ENCODE peak calls at places on chromosomes 3 and 15, in five cellular contexts. J is prostate gland, L is stomach, I is endothelial cell of umbilical vein, C is dorsolateral prefrontal cortex. G is an unnamed sample.
A peak's percentile ranks its signal among the peaks of the same experiment; 100 is the strongest.

GRCh38 chr3:58093573-58094195 is 85.5 kb downstream of the FLNB start:
- DNase-seq in J (no peak), I (peak; percentile 49), L (no peak), C (no peak), G (no peak)

GRCh38 chr3:52742418-52743041 is 28.2 kb downstream of the NEK4 start:
- DNase-seq in J (no peak), L (no peak), C (no peak), I (peak; percentile 58), G (no peak)

GRCh38 chr3:120081719-120082118 is 12.5 kb downstream of the GSK3B start:
- DNase-seq in L (no peak), C (no peak), J (no peak), I (no peak), G (no peak)

GRCh38 chr15:69666921-69667811 is 214.5 kb downstream of the RPLP1 start:
- DNase-seq in J (no peak), L (no peak), C (no peak), I (no peak), G (no peak)

GRCh38 chr3:127674099-127674792 is 1.5 kb downstream of the ABTB1 start:
- DNase-seq in C (peak; percentile 24), J (no peak), L (peak; percentile 19), I (no peak), G (no peak)

GRCh38 chr3:29382399-29382798 is 101.5 kb downstream of the RBMS3 start:
- DNase-seq in I (no peak), L (no peak), J (no peak), C (no peak), G (no peak)

GRCh38 chr15:72760590-72761260 is 22.8 kb downstream of the ADPGK start:
- DNase-seq in J (no peak), C (no peak), I (no peak), L (no peak), G (no peak)

GRCh38 chr3:4466783-4467521 is at the start of gene SUMF1:
- DNase-seq in J (peak; percentile 71), C (peak; percentile 90), I (peak; percentile 80), L (peak; percentile 83), G (peak; percentile 54)

GRCh38 chr15:43287254-43287653 is 20.5 kb upstream of the TGM5 start:
- DNase-seq in J (no peak), I (no peak), C (no peak), L (no peak), G (no peak)

GRCh38 chr15:55318588-55319494 is at the start of the genes PIGB and PIGBOS1:
- DNase-seq in C (peak; percentile 64), J (peak; percentile 82), L (peak; percentile 87), I (peak; percentile 92), G (peak; percentile 71)

GRCh38 chr15:77115179-77115578 is 44.3 kb upstream of the TSPAN3 start:
- DNase-seq in J (no peak), L (no peak), C (no peak), I (no peak), G (no peak)

GRCh38 chr3:83890763-83891135 is 1068.0 kb upstream of the CADM2 start:
- DNase-seq in L (no peak), J (no peak), I (no peak), C (no peak), G (no peak)

GRCh38 chr3:18080198-18080689 is 337.8 kb upstream of the TBC1D5 start:
- DNase-seq in J (no peak), L (no peak), C (no peak), I (no peak), G (no peak)

GRCh38 chr3:176469694-176470205 is 727.5 kb downstream of the TBL1XR1 start:
- DNase-seq in I (no peak), J (no peak), C (no peak), L (no peak), G (no peak)

GRCh38 chr3:155673411-155673810 is 71.5 kb downstream of the PLCH1 start:
- DNase-seq in L (no peak), C (no peak), J (no peak), I (no peak), G (no peak)

GRCh38 chr3:72068621-72069020 is 283.7 kb upstream of the PROK2 start:
- DNase-seq in L (no peak), J (no peak), I (no peak), C (no peak), G (no peak)

GRCh38 chr15:70093481-70094309 is 4.0 kb downstream of the TLE3 start:
- DNase-seq in C (no peak), L (peak; percentile 85), I (peak; percentile 39), J (peak; percentile 88), G (peak; percentile 100)

GRCh38 chr15:70605606-70606410 is 157.6 kb downstream of the UACA start:
- DNase-seq in J (peak; percentile 87), L (peak; percentile 82), C (peak; percentile 31), I (peak; percentile 94), G (peak; percentile 52)

GRCh38 chr3:55879901-55880331 is 392.8 kb upstream of the WNT5A start:
- DNase-seq in I (no peak), J (no peak), L (no peak), C (no peak), G (no peak)

GRCh38 chr15:100196326-100197058 is 145.3 kb downstream of the ADAMTS17 start:
- DNase-seq in J (no peak), C (no peak), I (no peak), L (no peak), G (no peak)

GRCh38 chr15:93088981-93089854 is at the start of gene RGMA:
- DNase-seq in C (no peak), L (no peak), I (no peak), J (no peak), G (no peak)

GRCh38 chr3:94101860-94102259 is 39.0 kb downstream of the NSUN3 start:
- DNase-seq in C (no peak), L (no peak), I (peak; percentile 8), J (no peak), G (no peak)

GRCh38 chr15:68668926-68669600 is 90.3 kb downstream of the CORO2B start:
- DNase-seq in I (no peak), J (no peak), L (no peak), C (no peak), G (no peak)

GRCh38 chr15:52218816-52219215 is 27.6 kb upstream of the GNB5 start:
- DNase-seq in J (no peak), L (no peak), C (no peak), I (no peak), G (no peak)

GRCh38 chr3:100170492-100170891 is 56.2 kb upstream of the FILIP1L start:
- DNase-seq in I (no peak), J (no peak), L (no peak), C (no peak), G (no peak)

GRCh38 chr15:38682363-38682762 is 117.7 kb upstream of the RASGRP1 start:
- DNase-seq in J (no peak), L (no peak), I (no peak), C (no peak), G (no peak)

GRCh38 chr3:35200056-35200455 is 439.3 kb upstream of the ARPP21 start:
- DNase-seq in C (no peak), I (peak; percentile 44), L (no peak), J (no peak), G (no peak)

GRCh38 chr15:53586815-53587214 is 172.6 kb downstream of the WDR72 start:
- DNase-seq in I (peak; percentile 35), L (peak; percentile 31), C (peak; percentile 19), J (no peak), G (no peak)

GRCh38 chr15:65408370-65409283 is 14.1 kb downstream of the IGDCC4 start:
- DNase-seq in L (no peak), I (peak; percentile 26), J (no peak), C (no peak), G (no peak)

DNA sequence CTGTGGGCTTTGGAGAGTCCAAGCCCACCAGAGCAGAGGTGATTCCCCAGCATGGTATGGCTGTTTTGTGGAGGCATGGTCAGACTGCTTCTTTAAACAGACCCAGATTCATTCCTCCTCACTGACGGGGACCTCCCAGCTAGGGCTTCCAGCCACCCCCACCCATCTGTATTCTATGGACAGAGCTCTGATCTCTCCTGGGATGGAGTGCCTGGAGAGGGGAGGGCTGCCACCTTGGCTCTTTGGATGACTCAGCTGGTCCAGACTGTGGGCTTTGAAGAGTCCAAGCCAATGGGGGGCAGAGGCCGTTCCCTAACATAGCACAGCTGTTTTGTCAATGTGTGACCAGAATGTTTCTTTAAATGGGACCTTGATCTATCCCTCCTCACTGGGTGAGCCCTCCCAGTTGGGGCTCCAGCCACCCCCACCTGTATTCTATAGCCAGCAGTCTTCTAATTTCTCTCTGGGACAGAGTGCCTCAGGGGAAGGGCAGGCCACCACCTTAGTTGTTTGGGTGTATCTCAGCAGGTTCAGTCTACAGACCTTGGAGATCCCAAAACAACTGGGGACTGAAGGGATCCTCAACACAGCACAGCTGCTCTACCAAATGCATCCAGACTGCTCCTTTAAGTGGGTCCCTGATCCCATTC is 122.0 kb upstream of the OSTN start:
- DNase-seq in L (no peak), C (no peak), J (no peak), I (no peak), G (no peak)
- TF ChIP-seq CTCF in L (no peak), C (no peak), J (no peak), I (no peak), G (no peak)

GRCh38 chr15:95888762-95889161 is 441.7 kb upstream of the NR2F2 start:
- DNase-seq in I (peak; percentile 19), J (no peak), C (no peak), L (no peak), G (no peak)
- TF ChIP-seq CTCF in I (no peak), J (no peak), C (no peak), L (no peak), G (no peak)

GRCh38 chr3:10116138-10116460 is 624 bp downstream of the BRK1 start:
- DNase-seq in C (no peak), I (no peak), L (no peak), J (no peak), G (no peak)
- TF ChIP-seq CTCF in C (no peak), I (no peak), L (no peak), J (no peak), G (no peak)

GRCh38 chr3:8800016-8800415 is 30.6 kb upstream of the OXTR start:
- DNase-seq in L (no peak), C (no peak), I (no peak), J (no peak), G (no peak)
- TF ChIP-seq CTCF in L (no peak), C (no peak), I (no peak), J (no peak), G (no peak)

DNA sequence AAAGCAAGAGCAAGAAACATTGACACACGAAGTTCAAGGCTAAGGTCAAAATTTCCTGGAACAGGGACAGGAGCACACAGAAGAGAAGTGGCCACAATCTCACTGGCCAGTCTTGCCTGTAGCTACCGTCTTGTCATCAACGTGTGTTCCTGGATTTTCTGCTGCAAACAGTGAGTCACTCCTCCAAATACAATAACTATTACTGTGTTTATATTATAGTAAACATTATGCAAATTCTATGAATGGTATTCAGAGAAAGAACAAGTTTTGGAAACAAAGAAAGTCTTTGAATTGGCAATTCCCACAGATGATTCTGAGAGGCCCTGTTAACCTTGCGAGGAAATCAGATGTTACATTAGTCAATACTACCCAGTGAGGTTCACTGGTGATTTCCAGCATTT is 220.5 kb downstream of the FAM43A start:
- DNase-seq in I (peak; percentile 71), C (no peak), J (no peak), L (no peak), G (peak; percentile 21)
- TF ChIP-seq CTCF in I (no peak), C (no peak), J (no peak), L (no peak), G (no peak)

GRCh38 chr3:50174947-50175524 is 16.4 kb upstream of the GNAT1 start:
- DNase-seq in L (no peak), I (no peak), C (no peak), J (no peak), G (no peak)
- TF ChIP-seq CTCF in L (no peak), I (no peak), C (no peak), J (no peak), G (no peak)

G was measured in LNCaP clone FGC.